ENCODE peak calls at places on chromosomes 3 and 15, in five cellular contexts. N is GM13977; Q is cardiac fibroblast; G is type B pancreatic cell; F is CD4-positive, alpha-beta T cell. C is an unnamed sample.

GRCh38 chr15:69996842-69997478 is 100.8 kb downstream of the TLE3 start:
- DNase-seq in G (no peak), F (no peak), N (no peak), Q (no peak), C (no peak)

GRCh38 chr3:64244011-64244942 is 19.0 kb upstream of the PRICKLE2 start:
- DNase-seq in G (no peak), F (no peak), Q (no peak), N (no peak), C (no peak)

GRCh38 chr3:188974856-188975611 is 196.7 kb upstream of the TPRG1 start:
- DNase-seq in G (no peak), Q (peak; percentile 26), N (no peak), F (no peak), C (no peak)

GRCh38 chr15:90949979-90950675 is 4.6 kb upstream of the RCCD1 start:
- DNase-seq in N (no peak), Q (no peak), G (no peak), F (no peak), C (no peak)

GRCh38 chr3:154122912-154123559 is 1.8 kb downstream of the ARHGEF26 start:
- DNase-seq in Q (peak; percentile 40), F (no peak), G (no peak), N (no peak), C (no peak)

GRCh38 chr15:32688151-32688639 is 29.6 kb upstream of the GREM1 start:
- DNase-seq in G (no peak), N (no peak), F (no peak), Q (peak; percentile 13), C (no peak)

GRCh38 chr3:187286467-187287059 is 5.0 kb downstream of the MASP1 start:
- DNase-seq in Q (peak; percentile 78), G (no peak), N (no peak), F (no peak), C (no peak)

GRCh38 chr15:82135645-82136044 is 89.8 kb upstream of the MEX3B start:
- DNase-seq in N (no peak), G (no peak), F (no peak), Q (peak; percentile 45), C (no peak)

GRCh38 chr15:65623103-65623502 is 1.4 kb downstream of the SLC24A1 start:
- DNase-seq in Q (no peak), F (no peak), N (no peak), G (no peak), C (no peak)

GRCh38 chr3:377158-377561 is 180.6 kb downstream of the CHL1 start:
- DNase-seq in G (no peak), N (peak; percentile 15), Q (peak; percentile 26), F (no peak), C (no peak)

GRCh38 chr3:137766069-137766960 is 2.2 kb downstream of the SOX14 start:
- DNase-seq in Q (no peak), G (no peak), F (no peak), N (peak; percentile 13), C (no peak)

GRCh38 chr3:171846594-171846993 is 3.4 kb downstream of the TMEM212 start:
- DNase-seq in N (peak; percentile 66), Q (no peak), G (no peak), F (no peak), C (no peak)

GRCh38 chr3:102536479-102536878 is 101.7 kb downstream of the ZPLD1 start:
- DNase-seq in F (no peak), Q (peak; percentile 62), N (peak; percentile 31), G (no peak), C (no peak)

GRCh38 chr3:107024481-107025153 is 352.6 kb upstream of the CCDC54 start:
- DNase-seq in F (no peak), Q (peak; percentile 5), G (no peak), N (no peak), C (no peak)

GRCh38 chr3:119294889-119295769 is 946 bp downstream of the ARHGAP31 start:
- DNase-seq in N (peak; percentile 44), G (no peak), F (peak; percentile 30), Q (peak; percentile 57), C (no peak)

GRCh38 chr3:77815467-77815866 is 775.6 kb downstream of the ROBO2 start:
- DNase-seq in Q (no peak), F (no peak), N (no peak), G (no peak), C (no peak)

GRCh38 chr3:41331023-41331422 is 131.7 kb downstream of the CTNNB1 start:
- DNase-seq in Q (peak; percentile 10), N (no peak), G (no peak), F (no peak), C (no peak)

GRCh38 chr15:71806452-71806931 is 3.9 kb upstream of the NR2E3 start:
- DNase-seq in G (no peak), N (no peak), F (no peak), Q (peak; percentile 63), C (no peak)

GRCh38 chr15:75927601-75928000 is 23.9 kb downstream of the FBXO22 start:
- DNase-seq in F (no peak), G (no peak), Q (no peak), N (peak; percentile 11), C (no peak)

GRCh38 chr15:58551084-58551763 is 119.4 kb downstream of the LIPC start:
- DNase-seq in F (no peak), G (no peak), Q (no peak), N (no peak), C (no peak)

GRCh38 chr3:179991877-179992276 is 44.9 kb downstream of the PEX5L start:
- DNase-seq in N (no peak), F (no peak), G (no peak), Q (no peak), C (no peak)

GRCh38 chr3:153026026-153026425 is 136.0 kb upstream of the RAP2B start:
- DNase-seq in G (no peak), Q (peak; percentile 68), F (no peak), N (peak; percentile 24), C (no peak)

GRCh38 chr3:44434834-44435510 is 42.5 kb downstream of the ZNF445 start:
- DNase-seq in N (no peak), F (no peak), G (no peak), Q (no peak), C (no peak)

GRCh38 chr3:196207833-196208607 is 3.2 kb downstream of the ZDHHC19 start:
- DNase-seq in Q (peak; percentile 32), N (peak; percentile 88), F (peak; percentile 46), G (no peak), C (no peak)

GRCh38 chr3:9384141-9384828 is 13.1 kb upstream of the SETD5 start:
- DNase-seq in N (no peak), G (no peak), F (no peak), Q (no peak), C (no peak)

GRCh38 chr15:31272558-31273257 is 53.9 kb upstream of the KLF13 start:
- DNase-seq in G (peak; percentile 72), N (no peak), Q (no peak), F (no peak), C (no peak)